ENCODE peak calls at places on chromosomes 4 and X, in nine cellular contexts. T is keratinocyte, K is anterior cingulate cortex, Y is pons, A is AG20443, N is stromal cell of bone marrow, J is GM12864, Z is AG09319, P is Daoy. I is an unnamed sample.

GRCh38 chr4:166839615-166840251 is 394.6 kb downstream of the SPOCK3 start:
- DNase-seq in T (no peak), K (no peak), Y (no peak), A (no peak), N (no peak), J (peak), Z (no peak), P (no peak), I (no peak)

GRCh38 chrX:45822124-45822523 is 621.4 kb upstream of the DIPK2B start:
- DNase-seq in T (no peak), K (no peak), Y (no peak), A (no peak), N (no peak), J (no peak), Z (no peak), P (no peak), I (no peak)

GRCh38 chrX:37314526-37314925 is 34.6 kb upstream of the PRRG1 start:
- DNase-seq in T (no peak), K (no peak), Y (no peak), A (peak), N (no peak), J (no peak), Z (no peak), P (peak), I (no peak)

GRCh38 chr4:99844048-99844447 is 27.4 kb downstream of the DAPP1 start:
- DNase-seq in T (no peak), K (no peak), Y (no peak), A (no peak), N (no peak), J (no peak), Z (no peak), P (no peak), I (no peak)

GRCh38 chrX:70432936-70433847 is 10.1 kb downstream of the GDPD2 start:
- DNase-seq in T (no peak), K (no peak), Y (no peak), A (no peak), N (no peak), J (no peak), Z (no peak), P (no peak), I (no peak)

GRCh38 chrX:11629593-11630211 is 36.0 kb downstream of the ARHGAP6 start:
- DNase-seq in T (no peak), K (no peak), Y (no peak), A (peak), N (peak), J (no peak), Z (peak), P (no peak), I (no peak)

GRCh38 chrX:40195368-40195767 is 97.6 kb upstream of the BCOR start:
- DNase-seq in T (no peak), K (no peak), Y (no peak), A (no peak), N (no peak), J (no peak), Z (no peak), P (no peak), I (no peak)

GRCh38 chrX:114675365-114675764 is 91.5 kb downstream of the HTR2C start:
- DNase-seq in T (no peak), K (no peak), Y (no peak), A (peak), N (peak), J (no peak), Z (peak), P (no peak), I (no peak)

GRCh38 chr4:150078041-150078995 is at the start of gene DCLK2:
- DNase-seq in T (no peak), K (peak), Y (peak), A (peak), N (peak), J (no peak), Z (peak), P (peak), I (peak)

GRCh38 chr4:41102360-41103092 is 111.8 kb downstream of the APBB2 start:
- DNase-seq in T (no peak), K (no peak), Y (no peak), A (no peak), N (no peak), J (no peak), Z (no peak), P (no peak), I (no peak)

GRCh38 chrX:67334323-67334722 is 209.5 kb upstream of the AR start:
- DNase-seq in T (no peak), K (no peak), Y (no peak), A (no peak), N (no peak), J (no peak), Z (no peak), P (no peak), I (no peak)